ENCODE peak calls at places on chromosome 19, in five cellular contexts. K is mucosa of descending colon; S is dorsolateral prefrontal cortex; W is MCF 10A; U is stimulated activated CD8-positive, alpha-beta memory T cell treated with anti-CD3 and anti-CD28 coated beads, Interleukin-15, amount 100 ng/mL, for 4 hours. J is an unnamed sample.

GRCh38 chr19:43639507-43640423 is at the start of gene CADM4:
- DNase-seq in K (peak), S (peak), W (no peak), U (peak), J (no peak)

GRCh38 chr19:5804516-5805464 is at the start of gene NRTN:
- DNase-seq in K (no peak), S (no peak), W (peak), U (no peak), J (no peak)

GRCh38 chr19:54955356-54955755 is 8.0 kb upstream of the NLRP7 start:
- DNase-seq in K (no peak), S (no peak), W (peak), U (no peak), J (no peak)

GRCh38 chr19:10402441-10403038 is 802 bp downstream of the CDC37 start:
- DNase-seq in K (no peak), S (no peak), W (peak), U (no peak), J (no peak)

GRCh38 chr19:9986787-9987281 is 23.5 kb downstream of the COL5A3 start:
- DNase-seq in K (no peak), S (no peak), W (no peak), U (no peak), J (peak)

GRCh38 chr19:43674630-43674982 is 4.6 kb upstream of the PLAUR start:
- DNase-seq in K (no peak), S (no peak), W (peak), U (no peak), J (peak)

GRCh38 chr19:57034544-57034943 is 85.2 kb upstream of the USP29 start:
- DNase-seq in K (no peak), S (no peak), W (no peak), U (no peak), J (no peak)

GRCh38 chr19:42090687-42091086 is 14.7 kb downstream of the ZNF574 start:
- DNase-seq in K (no peak), S (no peak), W (no peak), U (no peak), J (no peak)

GRCh38 chr19:46101293-46101692 is 23.2 kb downstream of the IGFL3 start:
- DNase-seq in K (no peak), S (no peak), W (no peak), U (no peak), J (no peak)

GRCh38 chr19:45280471-45280961 is 29.4 kb downstream of the MARK4 start:
- DNase-seq in K (no peak), S (no peak), W (no peak), U (no peak), J (no peak)

GRCh38 chr19:50358483-50359431 is 6.7 kb downstream of the NAPSA start:
- DNase-seq in K (peak), S (peak), W (no peak), U (peak), J (peak)

GRCh38 chr19:52527954-52528326 is 472 bp downstream of the ZNF808 start:
- DNase-seq in K (peak), S (peak), W (peak), U (no peak), J (peak)

GRCh38 chr19:805600-806550 is 8.6 kb downstream of the PTBP1 start:
- DNase-seq in K (no peak), S (no peak), W (no peak), U (no peak), J (no peak)

GRCh38 chr19:41427647-41428480 is 690 bp upstream of the B3GNT8 start:
- DNase-seq in K (peak), S (peak), W (no peak), U (no peak), J (peak)

GRCh38 chr19:17766543-17767131 is 15.4 kb downstream of the FCHO1 start:
- DNase-seq in K (peak), S (peak), W (peak), U (no peak), J (peak)

GRCh38 chr19:30001794-30002193 is 59.8 kb downstream of the URI1 start:
- DNase-seq in K (no peak), S (no peak), W (peak), U (no peak), J (no peak)

GRCh38 chr19:10566658-10567410 is 1.0 kb upstream of the KRI1 start:
- DNase-seq in K (peak), S (no peak), W (no peak), U (no peak), J (no peak)

J was measured in hepatic stellate cell.